ENCODE peak calls at places on chromosomes 12 and 14, in eight cellular contexts. One of them, this sample, is unnamed.

GRCh38 chr12:42486407-42486806 is 103.1 kb downstream of the PRICKLE1 start:
- DNase-seq in hepatocyte: no peak
- DNase-seq in GM20000: no peak
- DNase-seq in PC-9: no peak
- DNase-seq in effector memory CD4-positive, alpha-beta T cell: no peak
- DNase-seq in heart right ventricle: no peak
- DNase-seq in NCI-H526: no peak
- DNase-seq in foreskin keratinocyte: no peak
- DNase-seq in this sample: no peak

GRCh38 chr12:126944684-126945083 is 1322.3 kb upstream of the TMEM132C start:
- DNase-seq in effector memory CD4-positive, alpha-beta T cell: no peak
- DNase-seq in NCI-H526: no peak
- DNase-seq in heart right ventricle: no peak
- DNase-seq in GM20000: no peak
- DNase-seq in PC-9: no peak
- DNase-seq in hepatocyte: no peak
- DNase-seq in foreskin keratinocyte: no peak
- DNase-seq in this sample: no peak

GRCh38 chr14:87615822-87616679 is 376.9 kb downstream of the GALC start:
- DNase-seq in PC-9: peak
- DNase-seq in NCI-H526: peak
- DNase-seq in hepatocyte: peak
- DNase-seq in GM20000: peak
- DNase-seq in effector memory CD4-positive, alpha-beta T cell: no peak
- DNase-seq in foreskin keratinocyte: peak
- DNase-seq in heart right ventricle: peak
- DNase-seq in this sample: peak

GRCh38 chr12:5262885-5263284 is 169.0 kb upstream of the NTF3 start:
- DNase-seq in PC-9: no peak
- DNase-seq in hepatocyte: no peak
- DNase-seq in GM20000: no peak
- DNase-seq in NCI-H526: no peak
- DNase-seq in foreskin keratinocyte: no peak
- DNase-seq in heart right ventricle: no peak
- DNase-seq in effector memory CD4-positive, alpha-beta T cell: no peak
- DNase-seq in this sample: no peak

GRCh38 chr14:24246765-24247212 is 4.4 kb upstream of the TINF2 start:
- DNase-seq in hepatocyte: no peak
- DNase-seq in foreskin keratinocyte: no peak
- DNase-seq in heart right ventricle: no peak
- DNase-seq in GM20000: peak
- DNase-seq in effector memory CD4-positive, alpha-beta T cell: no peak
- DNase-seq in NCI-H526: no peak
- DNase-seq in PC-9: no peak
- DNase-seq in this sample: peak

GRCh38 chr12:4910502-4911315 is 1.0 kb downstream of the KCNA1 start:
- DNase-seq in NCI-H526: peak
- DNase-seq in PC-9: no peak
- DNase-seq in hepatocyte: no peak
- DNase-seq in heart right ventricle: no peak
- DNase-seq in foreskin keratinocyte: no peak
- DNase-seq in GM20000: peak
- DNase-seq in effector memory CD4-positive, alpha-beta T cell: no peak
- DNase-seq in this sample: peak

GRCh38 chr12:121611306-121611705 is 15.0 kb upstream of the ORAI1 start:
- DNase-seq in foreskin keratinocyte: no peak
- DNase-seq in effector memory CD4-positive, alpha-beta T cell: peak
- DNase-seq in NCI-H526: no peak
- DNase-seq in heart right ventricle: no peak
- DNase-seq in hepatocyte: no peak
- DNase-seq in PC-9: no peak
- DNase-seq in GM20000: no peak
- DNase-seq in this sample: peak

GRCh38 chr12:51972849-51973273 is 21.4 kb downstream of the ACVR1B start:
- DNase-seq in NCI-H526: no peak
- DNase-seq in foreskin keratinocyte: peak
- DNase-seq in hepatocyte: peak
- DNase-seq in heart right ventricle: no peak
- DNase-seq in effector memory CD4-positive, alpha-beta T cell: peak
- DNase-seq in GM20000: no peak
- DNase-seq in PC-9: no peak
- DNase-seq in this sample: peak

GRCh38 chr12:56193025-56193578 is 3.8 kb upstream of the SMARCC2 start:
- DNase-seq in hepatocyte: peak
- DNase-seq in GM20000: peak
- DNase-seq in NCI-H526: peak
- DNase-seq in heart right ventricle: peak
- DNase-seq in PC-9: peak
- DNase-seq in effector memory CD4-positive, alpha-beta T cell: peak
- DNase-seq in foreskin keratinocyte: peak
- DNase-seq in this sample: peak

GRCh38 chr14:105900398-105901160 is 374.2 kb downstream of the TMEM121 start:
- DNase-seq in NCI-H526: no peak
- DNase-seq in foreskin keratinocyte: no peak
- DNase-seq in hepatocyte: no peak
- DNase-seq in heart right ventricle: peak
- DNase-seq in PC-9: no peak
- DNase-seq in GM20000: no peak
- DNase-seq in effector memory CD4-positive, alpha-beta T cell: no peak
- DNase-seq in this sample: no peak

GRCh38 chr12:14841761-14842160 is 1.6 kb downstream of the ART4 start:
- DNase-seq in NCI-H526: no peak
- DNase-seq in heart right ventricle: peak
- DNase-seq in effector memory CD4-positive, alpha-beta T cell: no peak
- DNase-seq in GM20000: no peak
- DNase-seq in foreskin keratinocyte: peak
- DNase-seq in PC-9: peak
- DNase-seq in hepatocyte: peak
- DNase-seq in this sample: no peak

GRCh38 chr12:402127-402456 is 648 bp downstream of the CCDC77 start:
- DNase-seq in foreskin keratinocyte: peak
- DNase-seq in hepatocyte: peak
- DNase-seq in effector memory CD4-positive, alpha-beta T cell: no peak
- DNase-seq in GM20000: no peak
- DNase-seq in PC-9: no peak
- DNase-seq in NCI-H526: no peak
- DNase-seq in heart right ventricle: no peak
- DNase-seq in this sample: peak

GRCh38 chr12:117243488-117243887 is 53.2 kb upstream of the FBXO21 start:
- DNase-seq in PC-9: no peak
- DNase-seq in foreskin keratinocyte: no peak
- DNase-seq in NCI-H526: no peak
- DNase-seq in hepatocyte: no peak
- DNase-seq in heart right ventricle: no peak
- DNase-seq in GM20000: no peak
- DNase-seq in effector memory CD4-positive, alpha-beta T cell: no peak
- DNase-seq in this sample: no peak

GRCh38 chr12:6653342-6653741 is 6.1 kb upstream of the ACRBP start:
- DNase-seq in NCI-H526: no peak
- DNase-seq in PC-9: no peak
- DNase-seq in effector memory CD4-positive, alpha-beta T cell: no peak
- DNase-seq in heart right ventricle: no peak
- DNase-seq in GM20000: no peak
- DNase-seq in hepatocyte: no peak
- DNase-seq in foreskin keratinocyte: no peak
- DNase-seq in this sample: no peak

GRCh38 chr12:97650242-97650641 is 187.6 kb downstream of the RMST start:
- DNase-seq in PC-9: no peak
- DNase-seq in heart right ventricle: no peak
- DNase-seq in hepatocyte: peak
- DNase-seq in GM20000: no peak
- DNase-seq in foreskin keratinocyte: peak
- DNase-seq in effector memory CD4-positive, alpha-beta T cell: no peak
- DNase-seq in NCI-H526: no peak
- DNase-seq in this sample: no peak

GRCh38 chr12:65953621-65954020 is 129.3 kb downstream of the HMGA2 start:
- DNase-seq in hepatocyte: no peak
- DNase-seq in PC-9: no peak
- DNase-seq in GM20000: no peak
- DNase-seq in heart right ventricle: no peak
- DNase-seq in effector memory CD4-positive, alpha-beta T cell: no peak
- DNase-seq in foreskin keratinocyte: no peak
- DNase-seq in NCI-H526: no peak
- DNase-seq in this sample: no peak

GRCh38 chr14:105497671-105498429 is 6.8 kb downstream of the TEDC1 start:
- DNase-seq in hepatocyte: no peak
- DNase-seq in NCI-H526: no peak
- DNase-seq in heart right ventricle: no peak
- DNase-seq in foreskin keratinocyte: no peak
- DNase-seq in PC-9: no peak
- DNase-seq in GM20000: no peak
- DNase-seq in effector memory CD4-positive, alpha-beta T cell: no peak
- DNase-seq in this sample: peak

GRCh38 chr14:75238728-75239455 is 39.7 kb upstream of the FOS start:
- DNase-seq in effector memory CD4-positive, alpha-beta T cell: no peak
- DNase-seq in heart right ventricle: no peak
- DNase-seq in GM20000: no peak
- DNase-seq in hepatocyte: no peak
- DNase-seq in NCI-H526: no peak
- DNase-seq in PC-9: no peak
- DNase-seq in foreskin keratinocyte: no peak
- DNase-seq in this sample: no peak

This sample was measured in stimulated activated CD4-positive, alpha-beta T cell treated with anti-CD3 and anti-CD28 coated beads, Interleukin-15, amount 100 ng/mL, for 24 hours.